ENCODE peak calls at places on chromosomes 3 and 15, in seven cellular contexts. U is NCI-H2171; Y is activated CD8-positive, alpha-beta memory T cell treated with anti-CD3 and anti-CD28 coated beads for 48 hours; M is activated CD4-positive, alpha-beta T cell treated with anti-CD3 and anti-CD28 coated beads, Interleukin-2, amount 50 U/mL, for 1 hour; K is stromal cell of bone marrow; J is CD8-positive, alpha-beta T cell; R is GM03348. N is an unnamed sample.

GRCh38 chr3:188834349-188834748 is 337.4 kb upstream of the TPRG1 start:
- DNase-seq in U (no peak), Y (no peak), M (peak), K (no peak), J (no peak), R (no peak), N (no peak)

GRCh38 chr15:60128000-60128376 is 123.9 kb downstream of the FOXB1 start:
- DNase-seq in U (no peak), Y (no peak), M (no peak), K (no peak), J (no peak), R (peak), N (no peak)

GRCh38 chr3:131083190-131083863 is 56.6 kb downstream of the NEK11 start:
- DNase-seq in U (peak), Y (no peak), M (no peak), K (no peak), J (no peak), R (peak), N (no peak)

GRCh38 chr3:47715928-47716327 is 65.8 kb downstream of the SMARCC1 start:
- DNase-seq in U (no peak), Y (no peak), M (no peak), K (peak), J (no peak), R (no peak), N (no peak)

GRCh38 chr3:111762535-111762934 is 96.5 kb upstream of the PHLDB2 start:
- DNase-seq in U (peak), Y (no peak), M (no peak), K (peak), J (no peak), R (no peak), N (no peak)

GRCh38 chr3:100782906-100783305 is 73.6 kb downstream of the TFG start:
- DNase-seq in U (peak), Y (no peak), M (no peak), K (no peak), J (no peak), R (no peak), N (no peak)

GRCh38 chr3:61522629-61523028 is 38.7 kb upstream of the PTPRG start:
- DNase-seq in U (no peak), Y (no peak), M (no peak), K (no peak), J (no peak), R (no peak), N (no peak)

GRCh38 chr3:175398676-175399075 is 539.5 kb downstream of the NAALADL2 start:
- DNase-seq in U (no peak), Y (no peak), M (no peak), K (no peak), J (no peak), R (no peak), N (no peak)

GRCh38 chr3:5657109-5657508 is 469.6 kb downstream of the EDEM1 start:
- DNase-seq in U (no peak), Y (no peak), M (no peak), K (no peak), J (no peak), R (no peak), N (no peak)

GRCh38 chr3:42984701-42985100 is 5.6 kb downstream of the GASK1A start:
- DNase-seq in U (no peak), Y (no peak), M (no peak), K (no peak), J (no peak), R (no peak), N (no peak)

GRCh38 chr3:45832691-45833090 is 9.2 kb downstream of the LZTFL1 start:
- DNase-seq in U (no peak), Y (no peak), M (no peak), K (no peak), J (no peak), R (no peak), N (no peak)

GRCh38 chr3:54817628-54818027 is 110.2 kb downstream of the LRTM1 start:
- DNase-seq in U (no peak), Y (no peak), M (no peak), K (no peak), J (no peak), R (peak), N (no peak)

GRCh38 chr3:197173620-197174019 is 124.8 kb downstream of the DLG1 start:
- DNase-seq in U (no peak), Y (no peak), M (no peak), K (no peak), J (no peak), R (no peak), N (no peak)

GRCh38 chr3:71728632-71729342 is 3.6 kb upstream of the EIF4E3 start:
- DNase-seq in U (peak), Y (no peak), M (no peak), K (no peak), J (no peak), R (no peak), N (no peak)

GRCh38 chr3:184741259-184741556 is 29.3 kb upstream of the MAGEF1 start:
- DNase-seq in U (no peak), Y (no peak), M (no peak), K (no peak), J (no peak), R (no peak), N (no peak)

GRCh38 chr15:70876683-70877082 is 15.6 kb downstream of the THAP10 start:
- DNase-seq in U (no peak), Y (no peak), M (no peak), K (no peak), J (no peak), R (no peak), N (no peak)

GRCh38 chr15:39624806-39625205 is 43.9 kb downstream of the THBS1 start:
- DNase-seq in U (no peak), Y (no peak), M (peak), K (peak), J (peak), R (peak), N (no peak)

GRCh38 chr15:35557544-35557943 is 11.6 kb upstream of the DPH6 start:
- DNase-seq in U (no peak), Y (no peak), M (no peak), K (peak), J (no peak), R (peak), N (no peak)

GRCh38 chr3:136194409-136195257 is 1.5 kb downstream of the MSL2 start:
- DNase-seq in U (no peak), Y (peak), M (peak), K (no peak), J (peak), R (no peak), N (no peak)

GRCh38 chr15:35514759-35515158 is 31.2 kb downstream of the DPH6 start:
- DNase-seq in U (no peak), Y (no peak), M (no peak), K (peak), J (no peak), R (peak), N (no peak)

GRCh38 chr15:22941179-22941578 is 39.0 kb downstream of the CYFIP1 start:
- DNase-seq in U (no peak), Y (no peak), M (no peak), K (no peak), J (no peak), R (no peak), N (no peak)

GRCh38 chr15:58407786-58408185 is 24.0 kb upstream of the LIPC start:
- DNase-seq in U (no peak), Y (no peak), M (no peak), K (no peak), J (no peak), R (no peak), N (no peak)

GRCh38 chr15:36109943-36110658 is 469.3 kb upstream of the CDIN1 start:
- DNase-seq in U (no peak), Y (no peak), M (no peak), K (peak), J (no peak), R (peak), N (no peak)

GRCh38 chr15:64951777-64952418 is 37.8 kb downstream of the SPG21 start:
- DNase-seq in U (no peak), Y (no peak), M (no peak), K (no peak), J (no peak), R (no peak), N (no peak)